ENCODE peak calls at places on chromosomes 13 and 19, in nine cellular contexts. One of them, this sample, is unnamed.

GRCh38 chr19:872266-872951 is 12.9 kb downstream of the CFD start:
- DNase-seq in choroid plexus epithelial cell: peak; percentile 43
- DNase-seq in vagina: no peak
- DNase-seq in spleen: peak; percentile 94
- DNase-seq in sigmoid colon: no peak
- DNase-seq in neural progenitor cell: peak; percentile 85
- DNase-seq in mesendoderm: peak; percentile 88
- DNase-seq in cardiac fibroblast: peak; percentile 47
- DNase-seq in cardiac muscle cell: peak; percentile 89
- DNase-seq in this sample: peak; percentile 60

GRCh38 chr19:4399871-4400768 is at the start of gene SH3GL1:
- DNase-seq in cardiac fibroblast: peak; percentile 96
- DNase-seq in choroid plexus epithelial cell: peak; percentile 94
- DNase-seq in vagina: no peak
- DNase-seq in neural progenitor cell: peak; percentile 96
- DNase-seq in spleen: peak; percentile 98
- DNase-seq in sigmoid colon: peak; percentile 98
- DNase-seq in mesendoderm: peak; percentile 93
- DNase-seq in cardiac muscle cell: peak; percentile 96
- DNase-seq in this sample: peak; percentile 97

GRCh38 chr13:112657850-112658445 is 31.9 kb upstream of the ATP11A start:
- DNase-seq in sigmoid colon: no peak
- DNase-seq in cardiac fibroblast: peak; percentile 60
- DNase-seq in neural progenitor cell: no peak
- DNase-seq in mesendoderm: peak; percentile 83
- DNase-seq in vagina: no peak
- DNase-seq in spleen: no peak
- DNase-seq in choroid plexus epithelial cell: peak; percentile 87
- DNase-seq in cardiac muscle cell: peak; percentile 86
- DNase-seq in this sample: peak; percentile 46

GRCh38 chr13:110683203-110683883 is 22.6 kb downstream of the CARS2 start:
- DNase-seq in choroid plexus epithelial cell: peak; percentile 65
- DNase-seq in spleen: peak; percentile 21
- DNase-seq in mesendoderm: peak; percentile 37
- DNase-seq in vagina: no peak
- DNase-seq in sigmoid colon: no peak
- DNase-seq in cardiac muscle cell: peak; percentile 28
- DNase-seq in cardiac fibroblast: peak; percentile 55
- DNase-seq in neural progenitor cell: no peak
- DNase-seq in this sample: peak; percentile 52

GRCh38 chr13:110018009-110018408 is 231.6 kb upstream of the IRS2 start:
- DNase-seq in mesendoderm: no peak
- DNase-seq in vagina: no peak
- DNase-seq in cardiac muscle cell: no peak
- DNase-seq in spleen: no peak
- DNase-seq in sigmoid colon: no peak
- DNase-seq in choroid plexus epithelial cell: no peak
- DNase-seq in neural progenitor cell: no peak
- DNase-seq in cardiac fibroblast: no peak
- DNase-seq in this sample: no peak

GRCh38 chr19:10516671-10517286 is 468 bp downstream of the S1PR5 start:
- DNase-seq in cardiac fibroblast: peak; percentile 19
- DNase-seq in cardiac muscle cell: no peak
- DNase-seq in spleen: no peak
- DNase-seq in vagina: no peak
- DNase-seq in mesendoderm: no peak
- DNase-seq in sigmoid colon: no peak
- DNase-seq in neural progenitor cell: no peak
- DNase-seq in choroid plexus epithelial cell: no peak
- DNase-seq in this sample: peak; percentile 56

GRCh38 chr13:60318186-60318585 is 78.8 kb upstream of the TDRD3 start:
- DNase-seq in mesendoderm: no peak
- DNase-seq in choroid plexus epithelial cell: no peak
- DNase-seq in cardiac fibroblast: no peak
- DNase-seq in spleen: no peak
- DNase-seq in cardiac muscle cell: no peak
- DNase-seq in neural progenitor cell: no peak
- DNase-seq in vagina: no peak
- DNase-seq in sigmoid colon: no peak
- DNase-seq in this sample: no peak

GRCh38 chr13:59745395-59745788 is 418.3 kb downstream of the DIAPH3 start:
- DNase-seq in cardiac muscle cell: peak; percentile 47
- DNase-seq in choroid plexus epithelial cell: peak; percentile 62
- DNase-seq in cardiac fibroblast: peak; percentile 73
- DNase-seq in mesendoderm: no peak
- DNase-seq in vagina: no peak
- DNase-seq in spleen: no peak
- DNase-seq in neural progenitor cell: no peak
- DNase-seq in sigmoid colon: no peak
- DNase-seq in this sample: peak; percentile 13

GRCh38 chr13:113726961-113727411 is 32.0 kb upstream of the TMEM255B start:
- DNase-seq in choroid plexus epithelial cell: peak; percentile 24
- DNase-seq in spleen: peak; percentile 86
- DNase-seq in vagina: no peak
- DNase-seq in mesendoderm: no peak
- DNase-seq in sigmoid colon: no peak
- DNase-seq in neural progenitor cell: no peak
- DNase-seq in cardiac fibroblast: peak; percentile 65
- DNase-seq in cardiac muscle cell: peak; percentile 27
- DNase-seq in this sample: peak; percentile 8

GRCh38 chr13:26941345-26942174 is 181.0 kb upstream of the GPR12 start:
- DNase-seq in cardiac fibroblast: peak; percentile 74
- DNase-seq in sigmoid colon: no peak
- DNase-seq in neural progenitor cell: no peak
- DNase-seq in vagina: no peak
- DNase-seq in mesendoderm: no peak
- DNase-seq in cardiac muscle cell: peak; percentile 66
- DNase-seq in spleen: no peak
- DNase-seq in choroid plexus epithelial cell: peak; percentile 76
- DNase-seq in this sample: peak; percentile 42

GRCh38 chr19:48967346-48968178 is 2.5 kb downstream of the FTL start:
- DNase-seq in cardiac muscle cell: peak; percentile 86
- DNase-seq in mesendoderm: peak; percentile 70
- DNase-seq in vagina: no peak
- DNase-seq in sigmoid colon: peak; percentile 77
- DNase-seq in cardiac fibroblast: peak; percentile 73
- DNase-seq in choroid plexus epithelial cell: peak; percentile 68
- DNase-seq in neural progenitor cell: no peak
- DNase-seq in spleen: peak; percentile 83
- DNase-seq in this sample: peak; percentile 74

GRCh38 chr19:14116918-14117578 is 514 bp downstream of the PRKACA start:
- DNase-seq in choroid plexus epithelial cell: no peak
- DNase-seq in vagina: no peak
- DNase-seq in cardiac fibroblast: no peak
- DNase-seq in neural progenitor cell: no peak
- DNase-seq in spleen: peak; percentile 91
- DNase-seq in cardiac muscle cell: no peak
- DNase-seq in sigmoid colon: peak; percentile 82
- DNase-seq in mesendoderm: no peak
- DNase-seq in this sample: peak; percentile 27

GRCh38 chr13:24081388-24081787 is 79.1 kb upstream of the SPATA13 start:
- DNase-seq in mesendoderm: no peak
- DNase-seq in cardiac muscle cell: peak; percentile 69
- DNase-seq in vagina: no peak
- DNase-seq in spleen: no peak
- DNase-seq in cardiac fibroblast: no peak
- DNase-seq in neural progenitor cell: no peak
- DNase-seq in sigmoid colon: no peak
- DNase-seq in choroid plexus epithelial cell: peak; percentile 82
- DNase-seq in this sample: no peak

GRCh38 chr19:41934849-41935374 is 6.7 kb upstream of the ERFL start:
- DNase-seq in vagina: no peak
- DNase-seq in choroid plexus epithelial cell: peak; percentile 59
- DNase-seq in sigmoid colon: peak; percentile 75
- DNase-seq in cardiac muscle cell: peak; percentile 69
- DNase-seq in neural progenitor cell: peak; percentile 88
- DNase-seq in spleen: peak; percentile 93
- DNase-seq in cardiac fibroblast: peak; percentile 66
- DNase-seq in mesendoderm: peak; percentile 88
- DNase-seq in this sample: peak; percentile 85

GRCh38 chr13:29428310-29428991 is 167.0 kb downstream of the SLC7A1 start:
- DNase-seq in neural progenitor cell: peak; percentile 71
- DNase-seq in cardiac fibroblast: peak; percentile 14
- DNase-seq in choroid plexus epithelial cell: peak; percentile 14
- DNase-seq in spleen: no peak
- DNase-seq in vagina: no peak
- DNase-seq in mesendoderm: peak; percentile 88
- DNase-seq in sigmoid colon: no peak
- DNase-seq in cardiac muscle cell: peak; percentile 9
- DNase-seq in this sample: peak; percentile 43

GRCh38 chr13:53342623-53343022 is 314.0 kb downstream of the OLFM4 start:
- DNase-seq in cardiac fibroblast: no peak
- DNase-seq in choroid plexus epithelial cell: no peak
- DNase-seq in spleen: no peak
- DNase-seq in cardiac muscle cell: no peak
- DNase-seq in neural progenitor cell: no peak
- DNase-seq in sigmoid colon: no peak
- DNase-seq in vagina: no peak
- DNase-seq in mesendoderm: peak; percentile 21
- DNase-seq in this sample: no peak
- H3K4me3 ChIP-seq in cardiac fibroblast: no peak overlapping the region
- H3K4me3 ChIP-seq in choroid plexus epithelial cell: no peak overlapping the region
- H3K4me3 ChIP-seq in spleen: no peak overlapping the region
- H3K4me3 ChIP-seq in cardiac muscle cell: no peak overlapping the region
- H3K4me3 ChIP-seq in neural progenitor cell: no peak overlapping the region
- H3K4me3 ChIP-seq in sigmoid colon: no peak overlapping the region
- H3K4me3 ChIP-seq in vagina: no peak overlapping the region
- H3K4me3 ChIP-seq in mesendoderm: no peak overlapping the region
- H3K4me3 ChIP-seq in this sample: no peak overlapping the region

GRCh38 chr13:105139380-105140285 is 1395.8 kb downstream of the EFNB2 start:
- DNase-seq in neural progenitor cell: no peak
- DNase-seq in vagina: no peak
- DNase-seq in mesendoderm: no peak
- DNase-seq in cardiac fibroblast: peak; percentile 50
- DNase-seq in spleen: peak; percentile 84
- DNase-seq in choroid plexus epithelial cell: peak; percentile 8
- DNase-seq in sigmoid colon: peak; percentile 56
- DNase-seq in cardiac muscle cell: peak; percentile 32
- DNase-seq in this sample: no peak
- H3K4me3 ChIP-seq in neural progenitor cell: no peak overlapping the region
- H3K4me3 ChIP-seq in vagina: peak overlapping the region; percentile 11
- H3K4me3 ChIP-seq in mesendoderm: no peak overlapping the region
- H3K4me3 ChIP-seq in cardiac fibroblast: peak overlapping the region; percentile 6
- H3K4me3 ChIP-seq in spleen: peak overlapping the region; percentile 43
- H3K4me3 ChIP-seq in choroid plexus epithelial cell: no peak overlapping the region
- H3K4me3 ChIP-seq in sigmoid colon: peak overlapping the region; percentile 12
- H3K4me3 ChIP-seq in cardiac muscle cell: no peak overlapping the region
- H3K4me3 ChIP-seq in this sample: peak overlapping the region; percentile 77

GRCh38 chr19:2047076-2047448 is 4.0 kb downstream of the MKNK2 start:
- DNase-seq in cardiac fibroblast: no peak
- DNase-seq in vagina: no peak
- DNase-seq in spleen: no peak
- DNase-seq in sigmoid colon: no peak
- DNase-seq in mesendoderm: no peak
- DNase-seq in neural progenitor cell: no peak
- DNase-seq in choroid plexus epithelial cell: no peak
- DNase-seq in cardiac muscle cell: no peak
- DNase-seq in this sample: no peak
- H3K4me3 ChIP-seq in cardiac fibroblast: no peak overlapping the region
- H3K4me3 ChIP-seq in vagina: no peak overlapping the region
- H3K4me3 ChIP-seq in spleen: no peak overlapping the region
- H3K4me3 ChIP-seq in sigmoid colon: no peak overlapping the region
- H3K4me3 ChIP-seq in mesendoderm: no peak overlapping the region
- H3K4me3 ChIP-seq in neural progenitor cell: no peak overlapping the region
- H3K4me3 ChIP-seq in choroid plexus epithelial cell: no peak overlapping the region
- H3K4me3 ChIP-seq in cardiac muscle cell: no peak overlapping the region
- H3K4me3 ChIP-seq in this sample: peak overlapping the region; percentile 98

DNA sequence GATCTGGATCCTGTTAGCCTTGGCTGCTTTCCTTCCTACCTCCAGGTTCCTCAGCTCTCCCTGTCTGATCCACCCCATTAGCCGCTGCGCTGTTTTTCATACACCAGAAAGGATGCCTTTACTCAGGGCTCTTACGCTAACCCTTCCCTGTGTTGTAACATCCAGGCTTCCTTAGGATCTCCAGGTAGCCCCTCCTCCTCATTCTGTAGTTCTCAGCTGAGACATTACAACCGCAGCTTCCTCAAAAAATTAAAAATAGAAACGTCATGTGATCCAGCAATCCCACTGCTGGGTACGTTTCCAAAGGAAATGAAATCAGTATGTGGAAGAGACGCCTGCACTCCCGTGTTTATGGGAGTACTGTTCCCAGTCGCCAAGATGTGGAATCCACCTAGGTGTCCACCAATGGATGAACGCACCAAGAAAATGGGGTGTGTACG is 18.4 kb upstream of the MYADM start:
- DNase-seq in cardiac muscle cell: peak; percentile 95
- DNase-seq in vagina: no peak
- DNase-seq in neural progenitor cell: no peak
- DNase-seq in choroid plexus epithelial cell: peak; percentile 72
- DNase-seq in sigmoid colon: no peak
- DNase-seq in spleen: no peak
- DNase-seq in mesendoderm: no peak
- DNase-seq in cardiac fibroblast: peak; percentile 77
- DNase-seq in this sample: peak; percentile 29
- H3K4me3 ChIP-seq in cardiac muscle cell: no peak overlapping the region
- H3K4me3 ChIP-seq in vagina: no peak overlapping the region
- H3K4me3 ChIP-seq in neural progenitor cell: no peak overlapping the region
- H3K4me3 ChIP-seq in choroid plexus epithelial cell: peak overlapping the region; percentile 5
- H3K4me3 ChIP-seq in sigmoid colon: no peak overlapping the region
- H3K4me3 ChIP-seq in spleen: no peak overlapping the region
- H3K4me3 ChIP-seq in mesendoderm: no peak overlapping the region
- H3K4me3 ChIP-seq in cardiac fibroblast: no peak overlapping the region
- H3K4me3 ChIP-seq in this sample: peak overlapping the region; percentile 31

GRCh38 chr19:17576758-17577532 is 21.5 kb downstream of the COLGALT1 start:
- DNase-seq in choroid plexus epithelial cell: no peak
- DNase-seq in spleen: no peak
- DNase-seq in vagina: no peak
- DNase-seq in mesendoderm: peak; percentile 96
- DNase-seq in sigmoid colon: no peak
- DNase-seq in cardiac muscle cell: peak; percentile 51
- DNase-seq in neural progenitor cell: peak; percentile 98
- DNase-seq in cardiac fibroblast: peak; percentile 45
- DNase-seq in this sample: peak; percentile 7
- H3K4me3 ChIP-seq in choroid plexus epithelial cell: no peak overlapping the region
- H3K4me3 ChIP-seq in spleen: no peak overlapping the region
- H3K4me3 ChIP-seq in vagina: no peak overlapping the region
- H3K4me3 ChIP-seq in mesendoderm: no peak overlapping the region
- H3K4me3 ChIP-seq in sigmoid colon: no peak overlapping the region
- H3K4me3 ChIP-seq in cardiac muscle cell: no peak overlapping the region
- H3K4me3 ChIP-seq in neural progenitor cell: peak overlapping the region; percentile 33
- H3K4me3 ChIP-seq in cardiac fibroblast: no peak overlapping the region
- H3K4me3 ChIP-seq in this sample: no peak overlapping the region

GRCh38 chr19:40013991-40014390 is 17.1 kb downstream of the ZNF546 start:
- DNase-seq in cardiac muscle cell: no peak
- DNase-seq in sigmoid colon: no peak
- DNase-seq in neural progenitor cell: no peak
- DNase-seq in vagina: no peak
- DNase-seq in spleen: no peak
- DNase-seq in mesendoderm: no peak
- DNase-seq in choroid plexus epithelial cell: no peak
- DNase-seq in cardiac fibroblast: no peak
- DNase-seq in this sample: no peak
- H3K4me3 ChIP-seq in cardiac muscle cell: no peak overlapping the region
- H3K4me3 ChIP-seq in sigmoid colon: no peak overlapping the region
- H3K4me3 ChIP-seq in neural progenitor cell: no peak overlapping the region
- H3K4me3 ChIP-seq in vagina: no peak overlapping the region
- H3K4me3 ChIP-seq in spleen: no peak overlapping the region
- H3K4me3 ChIP-seq in mesendoderm: no peak overlapping the region
- H3K4me3 ChIP-seq in choroid plexus epithelial cell: no peak overlapping the region
- H3K4me3 ChIP-seq in cardiac fibroblast: no peak overlapping the region
- H3K4me3 ChIP-seq in this sample: peak overlapping the region; percentile 18

This sample was measured in adipocyte.